ENCODE peak calls at places on chromosomes 13 and 19, in ten cellular contexts. N is H1, E is suprapubic skin, G is stomach, R is GM12878, Z is esophagus muscularis mucosa, P is upper lobe of left lung, B is K562, X is SK-N-SH, Q is HepG2. D is an unnamed sample. For H3K36me3, the result is how much of the 10 kb centered on the place peaks cover.

GRCh38 chr13:32849369-32849768 is 166.9 kb upstream of the KL start:
- DNase-seq in B (no peak), N (no peak), R (no peak), Q (no peak), X (no peak), P (no peak), G (no peak), E (peak), Z (peak), D (no peak)

GRCh38 chr19:40803857-40804782 is 5.1 kb downstream of the EGLN2 start:
- DNase-seq in P (peak), E (no peak), N (no peak), B (peak), G (peak), R (peak), X (no peak), Q (peak), Z (no peak), D (peak)

GRCh38 chr13:60756306-60756705 is 359.3 kb downstream of the TDRD3 start:
- DNase-seq in R (no peak), X (no peak), P (no peak), Z (no peak), E (no peak), G (no peak), Q (no peak), B (no peak), N (no peak), D (no peak)

GRCh38 chr19:16261584-16262370 is 62.8 kb upstream of the KLF2 start:
- DNase-seq in Z (no peak), B (no peak), G (no peak), E (no peak), R (no peak), X (no peak), Q (no peak), N (no peak), P (peak), D (no peak)

GRCh38 chr19:709965-710714 is 1.4 kb downstream of the PALM start:
- DNase-seq in P (no peak), N (no peak), B (no peak), Z (no peak), E (no peak), G (no peak), R (no peak), Q (no peak), X (peak), D (no peak)

GRCh38 chr13:44434441-44435141 is 61.0 kb downstream of the SERP2 start:
- DNase-seq in B (no peak), E (no peak), N (no peak), G (no peak), P (no peak), R (no peak), Z (peak), Q (no peak), X (no peak), D (no peak)

GRCh38 chr19:28063702-28064101 is 1149.2 kb downstream of the UQCRFS1 start:
- DNase-seq in Z (no peak), E (no peak), X (no peak), G (no peak), N (no peak), P (no peak), Q (no peak), B (no peak), R (no peak), D (no peak)

GRCh38 chr19:4497770-4498389 is 20.4 kb downstream of the PLIN4 start:
- DNase-seq in Z (no peak), B (no peak), R (no peak), G (no peak), E (no peak), X (no peak), N (no peak), Q (no peak), P (no peak), D (no peak)

GRCh38 chr13:35838356-35838755 is 292.8 kb downstream of the DCLK1 start:
- DNase-seq in N (no peak), G (no peak), X (no peak), P (no peak), R (no peak), Z (no peak), Q (no peak), B (no peak), E (no peak), D (no peak)

GRCh38 chr13:25170554-25171107 is 1.5 kb downstream of the AMER2 start:
- DNase-seq in G (no peak), N (no peak), Z (no peak), P (no peak), X (peak), B (no peak), E (no peak), Q (no peak), R (no peak), D (no peak)

GRCh38 chr13:28320884-28321574 is 173.9 kb downstream of the FLT1 start:
- DNase-seq in G (no peak), E (no peak), Q (peak), B (no peak), R (no peak), P (no peak), X (no peak), N (no peak), Z (no peak), D (no peak)

GRCh38 chr19:17727843-17728242 is 8.6 kb downstream of the MAP1S start:
- DNase-seq in X (no peak), Q (no peak), B (no peak), Z (no peak), E (no peak), P (no peak), N (no peak), R (no peak), G (no peak), D (no peak)

GRCh38 chr13:105147481-105147880 is 1388.0 kb downstream of the EFNB2 start:
- DNase-seq in B (no peak), R (no peak), X (no peak), G (no peak), P (no peak), N (no peak), Q (no peak), E (no peak), Z (no peak), D (no peak)

GRCh38 chr13:42405665-42406390 is 133.9 kb downstream of the AKAP11 start:
- DNase-seq in R (peak), G (no peak), Q (no peak), X (no peak), N (no peak), Z (no peak), E (no peak), P (no peak), B (no peak), D (no peak)

GRCh38 chr19:41746593-41747227 is 8.6 kb upstream of the CEACAM6 start:
- DNase-seq in P (peak), R (no peak), E (no peak), X (peak), G (peak), Q (peak), Z (no peak), B (peak), N (no peak), D (peak)

GRCh38 chr19:23254141-23254910 is 4.1 kb upstream of the ZNF724 start:
- DNase-seq in X (no peak), Q (no peak), E (no peak), Z (no peak), B (no peak), P (no peak), G (no peak), N (no peak), R (no peak), D (no peak)

GRCh38 chr19:29538651-29539050 is 12.9 kb downstream of the VSTM2B start:
- DNase-seq in R (no peak), B (no peak), Z (no peak), X (no peak), E (peak), P (peak), G (no peak), Q (no peak), N (no peak), D (no peak)

GRCh38 chr13:52455677-52456041 is 381 bp downstream of the CKAP2 start:
- DNase-seq in R (no peak), E (peak), X (peak), N (no peak), Z (peak), Q (peak), G (peak), P (peak), B (peak), D (peak)

GRCh38 chr13:40665061-40665753 is 1.2 kb downstream of the FOXO1 start:
- DNase-seq in G (peak), X (peak), B (peak), P (peak), E (no peak), Z (no peak), R (no peak), Q (no peak), N (no peak), D (peak)

GRCh38 chr19:40413291-40413994 is at the start of gene PRX:
- DNase-seq in Q (no peak), N (no peak), X (peak), G (no peak), B (peak), P (peak), R (no peak), Z (no peak), E (no peak), D (no peak)

GRCh38 chr13:29886446-29886845 is 36.0 kb upstream of the UBL3 start:
- DNase-seq in Q (no peak), P (no peak), Z (peak), N (no peak), E (no peak), B (no peak), R (no peak), G (no peak), X (no peak), D (no peak)

GRCh38 chr13:33229446-33230177 is 55.9 kb downstream of the STARD13 start:
- DNase-seq in N (no peak), X (peak), Q (peak), R (no peak), B (no peak), P (no peak), Z (no peak), E (no peak), G (no peak), D (no peak)

GRCh38 chr19:23255700-23256099 is 5.5 kb upstream of the ZNF724 start:
- DNase-seq in N (no peak), Z (no peak), Q (no peak), P (no peak), R (no peak), G (no peak), B (no peak), E (no peak), X (no peak), D (no peak)

GRCh38 chr19:2711175-2711936 is 8.9 kb upstream of the GNG7 start:
- DNase-seq in Z (no peak), G (no peak), E (no peak), N (no peak), R (no peak), X (no peak), P (no peak), Q (no peak), B (peak), D (no peak)

GRCh38 chr13:46383383-46383782 is 3.7 kb downstream of the RUBCNL start:
- DNase-seq in X (no peak), N (no peak), P (no peak), G (no peak), R (no peak), E (no peak), Z (no peak), B (no peak), Q (no peak), D (no peak)
- TF ChIP-seq POLR2AphosphoS5 in X (no peak), N (no peak), P (no peak), G (no peak), R (no peak), E (no peak), Z (no peak), B (no peak), Q (no peak), D (no peak)

DNA sequence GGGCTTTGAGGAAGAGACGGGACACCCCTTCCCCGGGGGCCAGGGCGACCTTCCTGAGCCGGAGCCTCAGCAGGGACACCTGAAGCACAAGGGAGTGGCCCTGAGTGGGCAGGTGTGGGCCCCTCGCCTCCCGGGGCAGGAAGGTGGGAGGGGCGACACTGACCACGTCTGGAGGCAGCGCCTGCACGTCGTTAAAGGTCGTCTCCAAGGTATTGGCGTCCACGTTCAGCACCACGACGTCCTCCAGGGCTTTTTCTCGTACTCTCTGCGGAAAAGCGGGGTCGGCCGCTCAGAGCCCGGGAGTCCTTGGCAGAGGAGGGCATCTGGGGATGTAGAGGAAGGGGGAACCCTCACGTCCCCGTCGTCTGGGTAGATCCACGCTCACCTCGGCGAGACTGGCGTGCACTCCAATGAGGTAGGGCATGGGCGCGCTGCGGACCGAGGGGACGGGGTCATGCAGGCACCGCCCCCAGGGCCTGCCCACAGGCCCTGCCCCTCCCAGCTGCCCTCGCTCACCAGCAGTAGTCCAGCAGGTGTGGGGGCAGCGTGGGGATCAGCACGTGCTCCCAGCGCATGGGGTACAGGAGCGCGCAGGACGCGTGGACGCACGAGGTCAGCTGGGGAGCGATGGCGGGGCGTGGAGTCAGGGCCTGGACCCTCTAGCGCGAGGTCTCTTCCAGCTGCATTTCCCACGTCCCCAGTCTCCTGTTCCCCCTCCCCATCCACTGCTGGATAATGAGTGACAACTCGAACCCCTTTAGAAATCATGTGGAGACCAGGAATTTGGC is 6.1 kb downstream of the DENND1C start:
- DNase-seq in G (no peak), Q (no peak), E (no peak), N (no peak), Z (no peak), P (peak), X (peak), R (no peak), B (no peak), D (no peak)
- H3K36me3 ChIP-seq in G (under half), Q (under half), E (under half), N (under half), Z (under half), P (under half), X (under half), R (under half), B (under half), D (under half)

GRCh38 chr19:46903458-46903857 is 42.7 kb downstream of the ARHGAP35 start:
- DNase-seq in Z (no peak), P (no peak), X (no peak), Q (no peak), N (no peak), E (no peak), B (no peak), R (no peak), G (no peak), D (no peak)
- TF ChIP-seq EP300 in Z (no peak), P (no peak), X (no peak), Q (no peak), N (no peak), E (no peak), B (no peak), R (no peak), G (no peak), D (no peak)

GRCh38 chr19:30908262-30908771 is 440.9 kb downstream of the TSHZ3 start:
- DNase-seq in X (no peak), B (peak), E (no peak), N (no peak), Q (no peak), G (no peak), P (no peak), Z (no peak), R (no peak), D (no peak)
- TF ChIP-seq POLR2AphosphoS5 in X (no peak), B (no peak), E (no peak), N (no peak), Q (no peak), G (no peak), P (no peak), Z (no peak), R (no peak), D (no peak)

GRCh38 chr13:59360108-59360507 is 803.6 kb downstream of the DIAPH3 start:
- DNase-seq in P (no peak), X (no peak), N (no peak), B (no peak), E (no peak), Z (no peak), Q (no peak), G (no peak), R (no peak), D (no peak)
- H3K36me3 ChIP-seq in P (under half), X (under half), N (under half), B (under half), E (under half), Z (under half), Q (under half), G (under half), R (under half), D (under half)

GRCh38 chr19:55112781-55113569 is 4.5 kb downstream of the PPP1R12C start:
- DNase-seq in E (no peak), N (no peak), Q (no peak), P (peak), G (no peak), B (peak), X (peak), Z (no peak), R (no peak), D (no peak)

GRCh38 chr19:55115446-55116065 is 1.9 kb downstream of the PPP1R12C start:
- DNase-seq in G (no peak), X (peak), R (no peak), P (no peak), E (no peak), Z (no peak), Q (no peak), N (no peak), B (peak), D (no peak)

GRCh38 chr19:55112246-55112780 is 5.1 kb downstream of the PPP1R12C start:
- DNase-seq in G (no peak), N (no peak), E (no peak), X (peak), R (no peak), P (no peak), Q (no peak), Z (no peak), B (no peak), D (no peak)

GRCh38 chr19:55114566-55115145 is 2.8 kb downstream of the PPP1R12C start:
- DNase-seq in E (no peak), G (no peak), Q (no peak), N (no peak), B (no peak), R (no peak), P (no peak), Z (no peak), X (peak), D (no peak)

GRCh38 chr19:55113570-55114039 is 3.8 kb downstream of the PPP1R12C start:
- DNase-seq in Q (peak), P (peak), Z (peak), X (peak), E (peak), N (no peak), G (peak), B (peak), R (no peak), D (peak)
- TF ChIP-seq EP300 in Q (no peak), P (peak), Z (peak), X (no peak), E (peak), N (no peak), G (peak), B (no peak), R (no peak), D (peak)

GRCh38 chr13:73212482-73212881 is 153.7 kb downstream of the KLF5 start:
- DNase-seq in X (no peak), Z (no peak), G (no peak), Q (no peak), P (no peak), E (no peak), B (no peak), N (no peak), R (no peak), D (no peak)
- TF ChIP-seq POLR2AphosphoS5 in X (no peak), Z (no peak), G (no peak), Q (no peak), P (no peak), E (no peak), B (no peak), N (no peak), R (no peak), D (no peak)

GRCh38 chr13:110507678-110508381 is 53.7 kb downstream of the RAB20 start:
- DNase-seq in X (no peak), E (no peak), P (peak), Z (no peak), G (peak), R (no peak), N (no peak), B (no peak), Q (no peak), D (peak)

GRCh38 chr13:110509478-110509926 is 52.0 kb downstream of the RAB20 start:
- DNase-seq in B (peak), E (no peak), P (no peak), Z (no peak), Q (peak), G (no peak), R (no peak), N (no peak), X (peak), D (no peak)

GRCh38 chr13:110505594-110505993 is 55.9 kb downstream of the RAB20 start:
- DNase-seq in Z (no peak), X (no peak), Q (no peak), N (no peak), E (no peak), B (no peak), G (no peak), P (no peak), R (no peak), D (no peak)

GRCh38 chr13:110506396-110506795 is 55.1 kb downstream of the RAB20 start:
- DNase-seq in G (peak), N (no peak), X (no peak), E (no peak), P (no peak), R (no peak), B (peak), Z (no peak), Q (no peak), D (no peak)

DNA sequence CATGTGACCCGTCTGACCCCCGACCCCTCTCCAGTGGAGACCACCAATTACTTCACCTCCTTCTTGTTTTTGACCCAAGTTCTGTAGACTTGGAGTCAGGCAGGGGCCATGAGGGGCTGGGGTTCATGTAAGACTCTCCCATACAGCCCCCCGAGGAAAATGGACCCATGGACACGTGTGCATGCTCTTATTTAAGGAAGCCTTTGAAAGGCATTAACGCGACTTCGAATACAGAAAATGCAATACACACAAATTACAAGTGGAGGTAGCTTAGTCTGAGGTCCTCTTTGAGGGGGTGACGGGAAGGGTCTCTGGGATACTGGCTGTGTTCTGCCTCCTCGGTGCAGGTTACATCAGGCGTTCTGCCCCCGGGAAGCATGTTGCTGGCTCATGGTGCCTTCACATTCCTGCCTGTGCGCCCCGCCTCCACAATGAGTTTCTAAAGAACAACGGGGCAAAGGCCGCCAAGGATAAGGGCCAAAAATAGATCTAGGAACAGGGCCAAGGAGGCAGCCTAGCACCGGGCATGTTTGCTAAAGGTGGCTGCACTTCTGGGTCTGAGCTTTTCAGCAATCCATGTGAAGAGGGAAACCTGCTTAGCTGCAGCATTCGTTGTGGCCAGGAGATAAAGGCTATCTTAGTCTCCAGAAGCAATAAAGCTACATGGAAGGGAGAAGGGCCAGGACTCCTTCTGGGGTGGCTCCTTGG is 54.5 kb downstream of the RAB20 start:
- DNase-seq in N (no peak), R (no peak), P (peak), G (peak), Q (no peak), X (no peak), B (peak), Z (no peak), E (no peak), D (peak)
- H3K36me3 ChIP-seq in N (under half), R (under half), P (under half), G (half or more), Q (under half), X (under half), B (under half), Z (half or more), E (half or more), D (under half)

DNA sequence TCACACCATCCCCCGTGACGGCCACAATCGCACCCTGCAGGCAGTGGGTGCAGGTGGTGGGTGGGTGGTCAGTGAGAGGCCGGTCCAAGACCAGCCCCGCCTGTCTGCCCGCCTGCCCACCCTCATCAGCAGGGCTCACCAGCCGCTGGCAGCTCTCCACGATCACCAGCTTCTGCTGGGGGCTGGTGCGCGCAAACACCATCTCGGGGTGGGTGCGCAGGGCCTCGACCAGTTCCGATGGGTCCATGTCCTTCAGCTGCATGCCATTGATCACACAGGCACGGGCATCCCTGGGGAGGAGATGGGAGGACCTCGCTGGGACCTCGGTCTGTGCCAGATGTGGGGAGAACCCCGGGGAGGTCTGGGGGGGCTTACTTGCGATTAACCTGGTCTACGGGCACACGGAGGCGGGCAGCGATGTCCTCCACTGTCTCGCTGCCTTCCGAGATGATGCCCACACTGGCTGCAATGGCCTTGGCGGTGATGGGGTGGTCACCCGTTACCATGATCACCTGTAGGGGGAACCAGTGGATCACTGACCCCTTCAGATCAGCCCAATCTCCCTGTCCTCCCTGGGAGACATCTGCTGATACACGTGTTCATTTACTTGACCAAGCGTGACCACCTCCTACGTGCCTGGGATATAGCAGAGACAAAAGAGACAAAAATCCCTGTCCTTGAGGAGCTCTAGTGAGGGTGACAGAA is 8.0 kb downstream of the ATP4A start:
- DNase-seq in Z (no peak), X (peak), R (no peak), N (no peak), G (no peak), B (peak), P (no peak), E (no peak), Q (peak), D (no peak)
- TF ChIP-seq EP300 in Z (no peak), X (no peak), R (no peak), N (no peak), G (no peak), B (no peak), P (no peak), E (no peak), Q (no peak), D (no peak)

D was measured in transverse colon.